ENCODE peak calls at places on chromosomes 7 and 10, in eight cellular contexts. One of them, this sample, is unnamed.

GRCh38 chr10:6493521-6494451 is 86.3 kb downstream of the PRKCQ start:
- DNase-seq in neural progenitor cell: no peak
- DNase-seq in GM20000: no peak
- DNase-seq in astrocyte of the spinal cord: peak
- DNase-seq in AG04450: no peak
- DNase-seq in breast epithelium: no peak
- DNase-seq in fibroblast of pulmonary artery: peak
- DNase-seq in colonic mucosa: no peak
- DNase-seq in this sample: no peak

GRCh38 chr7:5350174-5350463 is 67.4 kb downstream of the SLC29A4 start:
- DNase-seq in neural progenitor cell: no peak
- DNase-seq in GM20000: no peak
- DNase-seq in astrocyte of the spinal cord: no peak
- DNase-seq in AG04450: no peak
- DNase-seq in breast epithelium: no peak
- DNase-seq in fibroblast of pulmonary artery: no peak
- DNase-seq in colonic mucosa: no peak
- DNase-seq in this sample: no peak

GRCh38 chr10:3714957-3715356 is 70.1 kb downstream of the KLF6 start:
- DNase-seq in neural progenitor cell: no peak
- DNase-seq in GM20000: no peak
- DNase-seq in astrocyte of the spinal cord: no peak
- DNase-seq in AG04450: no peak
- DNase-seq in breast epithelium: no peak
- DNase-seq in fibroblast of pulmonary artery: no peak
- DNase-seq in colonic mucosa: no peak
- DNase-seq in this sample: no peak

GRCh38 chr10:90579602-90580242 is 278.1 kb downstream of the HTR7 start:
- DNase-seq in neural progenitor cell: peak
- DNase-seq in GM20000: no peak
- DNase-seq in astrocyte of the spinal cord: peak
- DNase-seq in AG04450: no peak
- DNase-seq in breast epithelium: no peak
- DNase-seq in fibroblast of pulmonary artery: peak
- DNase-seq in colonic mucosa: no peak
- DNase-seq in this sample: no peak

GRCh38 chr10:7015457-7015856 is 395.4 kb downstream of the SFMBT2 start:
- DNase-seq in neural progenitor cell: no peak
- DNase-seq in GM20000: no peak
- DNase-seq in astrocyte of the spinal cord: no peak
- DNase-seq in AG04450: no peak
- DNase-seq in breast epithelium: no peak
- DNase-seq in fibroblast of pulmonary artery: no peak
- DNase-seq in colonic mucosa: no peak
- DNase-seq in this sample: no peak

GRCh38 chr10:78258303-78259030 is 224.8 kb downstream of the RPS24 start:
- DNase-seq in neural progenitor cell: no peak
- DNase-seq in GM20000: no peak
- DNase-seq in astrocyte of the spinal cord: no peak
- DNase-seq in AG04450: no peak
- DNase-seq in breast epithelium: no peak
- DNase-seq in fibroblast of pulmonary artery: no peak
- DNase-seq in colonic mucosa: no peak
- DNase-seq in this sample: no peak

GRCh38 chr7:10315881-10316280 is 657.8 kb upstream of the PHF14 start:
- DNase-seq in neural progenitor cell: no peak
- DNase-seq in GM20000: no peak
- DNase-seq in astrocyte of the spinal cord: no peak
- DNase-seq in AG04450: no peak
- DNase-seq in breast epithelium: no peak
- DNase-seq in fibroblast of pulmonary artery: no peak
- DNase-seq in colonic mucosa: no peak
- DNase-seq in this sample: no peak

GRCh38 chr7:153432056-153432455 is 620.1 kb upstream of the DPP6 start:
- DNase-seq in neural progenitor cell: no peak
- DNase-seq in GM20000: no peak
- DNase-seq in astrocyte of the spinal cord: no peak
- DNase-seq in AG04450: no peak
- DNase-seq in breast epithelium: no peak
- DNase-seq in fibroblast of pulmonary artery: no peak
- DNase-seq in colonic mucosa: no peak
- DNase-seq in this sample: no peak

GRCh38 chr10:78436706-78437406 is 403.2 kb downstream of the RPS24 start:
- DNase-seq in neural progenitor cell: no peak
- DNase-seq in GM20000: no peak
- DNase-seq in astrocyte of the spinal cord: no peak
- DNase-seq in AG04450: no peak
- DNase-seq in breast epithelium: no peak
- DNase-seq in fibroblast of pulmonary artery: no peak
- DNase-seq in colonic mucosa: no peak
- DNase-seq in this sample: no peak

GRCh38 chr7:118079369-118079768 is 104.6 kb upstream of the LSM8 start:
- DNase-seq in neural progenitor cell: no peak
- DNase-seq in GM20000: no peak
- DNase-seq in astrocyte of the spinal cord: peak
- DNase-seq in AG04450: no peak
- DNase-seq in breast epithelium: no peak
- DNase-seq in fibroblast of pulmonary artery: no peak
- DNase-seq in colonic mucosa: no peak
- DNase-seq in this sample: no peak

GRCh38 chr7:155456772-155457543 is 971 bp upstream of the EN2 start:
- DNase-seq in neural progenitor cell: peak
- DNase-seq in GM20000: peak
- DNase-seq in astrocyte of the spinal cord: peak
- DNase-seq in AG04450: no peak
- DNase-seq in breast epithelium: peak
- DNase-seq in fibroblast of pulmonary artery: peak
- DNase-seq in colonic mucosa: peak
- DNase-seq in this sample: peak

GRCh38 chr7:47474211-47474936 is 107.5 kb downstream of the TNS3 start:
- DNase-seq in neural progenitor cell: no peak
- DNase-seq in GM20000: no peak
- DNase-seq in astrocyte of the spinal cord: no peak
- DNase-seq in AG04450: no peak
- DNase-seq in breast epithelium: no peak
- DNase-seq in fibroblast of pulmonary artery: no peak
- DNase-seq in colonic mucosa: no peak
- DNase-seq in this sample: no peak

GRCh38 chr7:128919881-128920789 is 9.6 kb upstream of the KCP start:
- DNase-seq in neural progenitor cell: peak
- DNase-seq in GM20000: no peak
- DNase-seq in astrocyte of the spinal cord: no peak
- DNase-seq in AG04450: no peak
- DNase-seq in breast epithelium: no peak
- DNase-seq in fibroblast of pulmonary artery: no peak
- DNase-seq in colonic mucosa: no peak
- DNase-seq in this sample: no peak

GRCh38 chr10:132192076-132192975 is 5.6 kb downstream of the DPYSL4 start:
- DNase-seq in neural progenitor cell: no peak
- DNase-seq in GM20000: no peak
- DNase-seq in astrocyte of the spinal cord: no peak
- DNase-seq in AG04450: no peak
- DNase-seq in breast epithelium: no peak
- DNase-seq in fibroblast of pulmonary artery: no peak
- DNase-seq in colonic mucosa: no peak
- DNase-seq in this sample: peak

GRCh38 chr10:50361946-50362345 is 110.6 kb upstream of the ASAH2 start:
- DNase-seq in neural progenitor cell: no peak
- DNase-seq in GM20000: no peak
- DNase-seq in astrocyte of the spinal cord: no peak
- DNase-seq in AG04450: no peak
- DNase-seq in breast epithelium: no peak
- DNase-seq in fibroblast of pulmonary artery: no peak
- DNase-seq in colonic mucosa: no peak
- DNase-seq in this sample: no peak

GRCh38 chr7:141014091-141014490 is 661 bp downstream of the MRPS33 start:
- DNase-seq in neural progenitor cell: no peak
- DNase-seq in GM20000: no peak
- DNase-seq in astrocyte of the spinal cord: no peak
- DNase-seq in AG04450: no peak
- DNase-seq in breast epithelium: no peak
- DNase-seq in fibroblast of pulmonary artery: peak
- DNase-seq in colonic mucosa: peak
- DNase-seq in this sample: no peak

GRCh38 chr7:78427209-78427608 is 628.6 kb downstream of the PHTF2 start:
- DNase-seq in neural progenitor cell: no peak
- DNase-seq in GM20000: no peak
- DNase-seq in astrocyte of the spinal cord: no peak
- DNase-seq in AG04450: no peak
- DNase-seq in breast epithelium: no peak
- DNase-seq in fibroblast of pulmonary artery: no peak
- DNase-seq in colonic mucosa: no peak
- DNase-seq in this sample: no peak

GRCh38 chr10:70540089-70540788 is 61.7 kb downstream of the PALD1 start:
- DNase-seq in neural progenitor cell: peak
- DNase-seq in GM20000: peak
- DNase-seq in astrocyte of the spinal cord: no peak
- DNase-seq in AG04450: no peak
- DNase-seq in breast epithelium: no peak
- DNase-seq in fibroblast of pulmonary artery: peak
- DNase-seq in colonic mucosa: no peak
- DNase-seq in this sample: peak

GRCh38 chr7:2164646-2165045 is 68.1 kb downstream of the MAD1L1 start:
- DNase-seq in neural progenitor cell: no peak
- DNase-seq in GM20000: no peak
- DNase-seq in astrocyte of the spinal cord: no peak
- DNase-seq in AG04450: no peak
- DNase-seq in breast epithelium: no peak
- DNase-seq in fibroblast of pulmonary artery: no peak
- DNase-seq in colonic mucosa: no peak
- DNase-seq in this sample: no peak

DNA sequence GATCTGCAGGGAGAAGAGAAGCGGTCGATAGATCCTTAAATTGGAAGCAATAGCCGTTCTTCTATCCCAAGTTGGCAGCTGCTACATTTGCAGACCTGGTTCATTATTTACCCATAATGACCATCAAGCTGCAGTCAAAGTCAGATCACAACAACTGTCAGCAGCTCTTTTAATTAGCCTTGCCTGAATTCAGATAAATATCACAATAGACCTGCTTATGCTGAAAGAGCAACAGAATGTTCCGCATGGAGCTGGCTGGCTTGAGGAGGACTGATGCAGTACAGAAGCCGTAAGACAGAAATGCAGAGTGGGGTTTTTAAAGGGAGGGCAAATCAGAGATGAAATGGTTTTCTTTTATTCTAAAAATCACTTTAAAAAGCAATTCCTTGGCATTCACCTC is 109.4 kb downstream of the HIBADH start:
- DNase-seq in neural progenitor cell: no peak
- DNase-seq in GM20000: no peak
- DNase-seq in astrocyte of the spinal cord: no peak
- DNase-seq in AG04450: no peak
- DNase-seq in breast epithelium: no peak
- DNase-seq in fibroblast of pulmonary artery: no peak
- DNase-seq in colonic mucosa: no peak
- DNase-seq in this sample: no peak
- TF ChIP-seq CTCF in neural progenitor cell: no peak
- TF ChIP-seq CTCF in GM20000: no peak
- TF ChIP-seq CTCF in astrocyte of the spinal cord: no peak
- TF ChIP-seq CTCF in AG04450: no peak
- TF ChIP-seq CTCF in breast epithelium: no peak
- TF ChIP-seq CTCF in fibroblast of pulmonary artery: no peak
- TF ChIP-seq CTCF in colonic mucosa: no peak
- TF ChIP-seq CTCF in this sample: no peak

DNA sequence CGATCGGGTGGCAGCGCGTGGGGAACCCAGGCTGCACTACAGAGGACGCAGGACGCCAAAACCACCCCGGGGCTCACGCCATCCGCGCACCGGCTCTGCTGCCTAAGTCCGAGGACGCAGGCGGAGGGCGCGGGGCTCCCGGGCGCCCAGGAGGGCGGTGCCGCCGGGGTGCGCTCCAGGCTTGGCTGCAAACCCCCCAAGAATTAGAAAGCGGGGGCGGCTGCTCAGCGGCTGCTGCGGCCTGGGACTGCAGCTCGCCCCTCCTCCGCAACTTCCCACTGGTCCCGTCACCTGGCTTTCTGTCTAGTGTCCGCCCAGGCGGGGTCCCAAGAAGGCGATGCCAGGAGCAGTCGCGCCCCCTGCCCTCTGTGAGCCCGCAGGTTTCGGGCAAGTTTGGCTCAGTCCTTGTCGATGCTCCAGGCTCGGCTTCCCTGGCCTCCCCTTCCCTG is 1.7 kb upstream of the POU6F2 start:
- DNase-seq in neural progenitor cell: peak
- DNase-seq in GM20000: no peak
- DNase-seq in astrocyte of the spinal cord: no peak
- DNase-seq in AG04450: no peak
- DNase-seq in breast epithelium: no peak
- DNase-seq in fibroblast of pulmonary artery: no peak
- DNase-seq in colonic mucosa: no peak
- DNase-seq in this sample: peak
- TF ChIP-seq CTCF in neural progenitor cell: peak
- TF ChIP-seq CTCF in GM20000: no peak
- TF ChIP-seq CTCF in astrocyte of the spinal cord: no peak
- TF ChIP-seq CTCF in AG04450: no peak
- TF ChIP-seq CTCF in breast epithelium: no peak
- TF ChIP-seq CTCF in fibroblast of pulmonary artery: no peak
- TF ChIP-seq CTCF in colonic mucosa: no peak
- TF ChIP-seq CTCF in this sample: no peak

GRCh38 chr7:28808786-28809533 is 149.2 kb downstream of the TRIL start:
- DNase-seq in neural progenitor cell: no peak
- DNase-seq in GM20000: no peak
- DNase-seq in astrocyte of the spinal cord: no peak
- DNase-seq in AG04450: no peak
- DNase-seq in breast epithelium: no peak
- DNase-seq in fibroblast of pulmonary artery: peak
- DNase-seq in colonic mucosa: peak
- DNase-seq in this sample: peak
- TF ChIP-seq CTCF in neural progenitor cell: peak
- TF ChIP-seq CTCF in GM20000: no peak
- TF ChIP-seq CTCF in astrocyte of the spinal cord: peak
- TF ChIP-seq CTCF in AG04450: no peak
- TF ChIP-seq CTCF in breast epithelium: no peak
- TF ChIP-seq CTCF in fibroblast of pulmonary artery: no peak
- TF ChIP-seq CTCF in colonic mucosa: no peak
- TF ChIP-seq CTCF in this sample: no peak

DNA sequence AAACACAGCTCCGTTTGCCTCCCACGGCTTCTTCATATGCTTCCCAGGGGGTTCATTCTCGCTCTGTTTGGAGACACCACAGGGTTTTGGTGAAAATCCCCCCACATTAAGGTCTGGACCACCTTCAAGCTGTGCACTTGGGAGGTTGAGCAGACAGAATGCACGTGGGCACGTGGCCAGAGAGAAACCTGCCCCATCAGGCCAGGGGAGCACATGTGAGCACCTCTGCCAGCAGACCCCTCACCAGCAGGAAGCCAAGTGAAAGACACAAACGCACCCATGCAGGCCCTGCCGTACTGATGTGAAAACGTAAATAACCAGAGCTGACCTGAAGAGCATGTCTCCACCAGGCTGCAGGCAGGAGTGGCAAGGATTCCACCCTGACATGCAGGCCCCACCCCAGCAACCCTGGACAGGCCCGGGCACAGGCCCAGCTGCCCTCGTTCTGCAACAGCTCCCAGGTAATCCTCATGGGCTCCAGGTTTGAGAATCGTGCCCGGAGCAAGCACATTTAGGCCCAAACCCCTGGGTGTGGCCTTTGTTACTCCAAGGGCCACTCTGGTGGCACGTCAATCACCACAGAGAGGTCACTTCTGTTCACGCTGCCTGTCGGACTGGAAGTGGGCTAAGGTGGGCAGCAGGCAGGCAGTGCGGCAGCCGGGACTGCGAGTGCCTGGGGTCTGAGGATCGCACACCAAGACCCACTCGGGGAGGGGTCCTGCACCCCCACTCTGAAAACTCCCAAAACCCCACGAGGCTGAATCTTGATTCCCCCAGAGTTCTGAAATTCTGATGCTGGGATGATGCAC is 184.4 kb downstream of the PTPRN2 start:
- DNase-seq in neural progenitor cell: no peak
- DNase-seq in GM20000: no peak
- DNase-seq in astrocyte of the spinal cord: no peak
- DNase-seq in AG04450: no peak
- DNase-seq in breast epithelium: no peak
- DNase-seq in fibroblast of pulmonary artery: no peak
- DNase-seq in colonic mucosa: peak
- DNase-seq in this sample: no peak
- TF ChIP-seq CTCF in neural progenitor cell: no peak
- TF ChIP-seq CTCF in GM20000: no peak
- TF ChIP-seq CTCF in astrocyte of the spinal cord: no peak
- TF ChIP-seq CTCF in AG04450: no peak
- TF ChIP-seq CTCF in breast epithelium: no peak
- TF ChIP-seq CTCF in fibroblast of pulmonary artery: no peak
- TF ChIP-seq CTCF in colonic mucosa: no peak
- TF ChIP-seq CTCF in this sample: no peak

This sample was measured in glutamatergic neuron.